ENCODE peak calls at places on chromosomes 3 and 15, in six cellular contexts. N is H9, C is WTC11, F is SIG-M5, G is HTR-8/SVneo, E is GM23338. P is an unnamed sample.

GRCh38 chr15:31303434-31304073 is 23.1 kb upstream of the KLF13 start:
- DNase-seq in C (peak; percentile 48), F (no peak), E (peak; percentile 44), N (no peak), G (no peak), P (no peak)

GRCh38 chr3:124848300-124848699 is 38.9 kb downstream of the ITGB5 start:
- DNase-seq in N (no peak), C (no peak), F (no peak), E (no peak), G (no peak), P (no peak)

GRCh38 chr3:191813245-191813644 is 352.3 kb downstream of the PYDC2 start:
- DNase-seq in N (no peak), G (no peak), E (no peak), F (no peak), C (no peak), P (no peak)

GRCh38 chr3:113070226-113071220 is 79.7 kb downstream of the GTPBP8 start:
- DNase-seq in N (no peak), C (no peak), F (no peak), G (no peak), E (no peak), P (no peak)

GRCh38 chr3:196995646-196996355 is 27.2 kb upstream of the PIGZ start:
- DNase-seq in G (no peak), N (no peak), C (no peak), E (no peak), F (no peak), P (no peak)

GRCh38 chr3:186534113-186534669 is 10.0 kb downstream of the CRYGS start:
- DNase-seq in F (peak; percentile 77), G (no peak), N (no peak), E (no peak), C (no peak), P (no peak)

GRCh38 chr3:68977486-68978167 is 35.9 kb downstream of the EOGT start:
- DNase-seq in C (no peak), F (no peak), E (no peak), N (no peak), G (no peak), P (no peak)

GRCh38 chr15:37789881-37790280 is 144.6 kb upstream of the TMCO5A start:
- DNase-seq in N (no peak), F (no peak), G (peak; percentile 5), E (no peak), C (no peak), P (no peak)

GRCh38 chr15:80455668-80456442 is 51.7 kb downstream of the ARNT2 start:
- DNase-seq in C (peak; percentile 40), N (peak; percentile 60), E (peak; percentile 82), F (peak; percentile 1), G (peak; percentile 74), P (no peak)

GRCh38 chr3:160157321-160157720 is 67.9 kb upstream of the C3orf80 start:
- DNase-seq in C (no peak), E (no peak), F (no peak), G (no peak), N (no peak), P (no peak)

GRCh38 chr3:146511402-146512134 is 32.8 kb downstream of the PLSCR1 start:
- DNase-seq in N (no peak), G (no peak), F (no peak), C (no peak), E (no peak), P (no peak)